ENCODE peak calls at places on chromosome 7, in ten cellular contexts. I is Panc1; J is activated CD4-positive, alpha-beta T cell treated with anti-CD3 and anti-CD28 coated beads for 36 hours; P is Right ventricle myocardium superior; C is left lung; O is activated naive CD8-positive, alpha-beta T cell treated with anti-CD3 and anti-CD28 coated beads, Interleukin-2, amount 10 ng/mL, durations not matched to agents 7 days and 5 days; X is activated CD8-positive, alpha-beta T cell treated with anti-CD3 and anti-CD28 coated beads for 36 hours; M is pancreas; N is naive thymus-derived CD4-positive, alpha-beta T cell; F is activated naive CD4-positive, alpha-beta T cell treated with anti-CD3 and anti-CD28 coated beads, Interleukin-2, amount 50 U/mL, for 72 hours. D is an unnamed sample.

GRCh38 chr7:47813614-47814260 is 134.5 kb downstream of the PKD1L1 start:
- ATAC-seq in P (peak), J (no peak), F (no peak), N (no peak), O (no peak), X (no peak), M (no peak), I (no peak), C (peak), D (no peak)

GRCh38 chr7:120703585-120704240 is 154.2 kb downstream of the TSPAN12 start:
- ATAC-seq in N (no peak), J (no peak), C (no peak), O (no peak), X (no peak), I (no peak), F (no peak), M (no peak), P (peak), D (no peak)

GRCh38 chr7:1521454-1521853 is 9.0 kb upstream of the MAFK start:
- ATAC-seq in P (no peak), C (no peak), N (no peak), I (no peak), M (no peak), J (peak), X (peak), O (no peak), F (peak), D (no peak)

GRCh38 chr7:94382746-94383145 is 11.9 kb upstream of the COL1A2 start:
- ATAC-seq in I (peak), C (no peak), F (no peak), X (no peak), O (no peak), N (no peak), M (no peak), P (no peak), J (no peak), D (no peak)

GRCh38 chr7:140533394-140533872 is 54.1 kb upstream of the MKRN1 start:
- ATAC-seq in O (no peak), J (no peak), M (no peak), N (no peak), I (no peak), P (peak), X (no peak), F (no peak), C (no peak), D (no peak)

GRCh38 chr7:39617010-39617409 is 6.4 kb upstream of the RALA start:
- ATAC-seq in F (no peak), C (no peak), M (no peak), O (no peak), X (no peak), P (no peak), I (no peak), J (no peak), N (no peak), D (no peak)

GRCh38 chr7:149873968-149874643 is at the start of gene ATP6V0E2:
- ATAC-seq in M (no peak), N (no peak), F (peak), P (no peak), C (peak), X (peak), O (peak), J (peak), I (peak), D (peak)

GRCh38 chr7:148883233-148884048 is 650 bp downstream of the EZH2 start:
- ATAC-seq in P (no peak), I (peak), N (peak), X (peak), C (peak), O (peak), F (peak), J (peak), M (peak), D (peak)

GRCh38 chr7:129828078-129828762 is 124.5 kb downstream of the UBE2H start:
- ATAC-seq in P (no peak), I (no peak), J (no peak), O (no peak), N (no peak), C (no peak), F (no peak), X (no peak), M (no peak), D (no peak)

GRCh38 chr7:39414669-39415035 is 151.6 kb upstream of the YAE1 start:
- ATAC-seq in O (no peak), M (peak), X (no peak), C (peak), I (peak), N (no peak), J (no peak), F (no peak), P (no peak), D (no peak)

GRCh38 chr7:4198301-4198700 is 483.8 kb upstream of the FOXK1 start:
- ATAC-seq in M (no peak), N (no peak), C (no peak), P (no peak), O (no peak), J (no peak), X (no peak), F (no peak), I (no peak), D (no peak)

GRCh38 chr7:129072410-129073063 is 17.6 kb upstream of the TNPO3 start:
- ATAC-seq in P (no peak), N (peak), C (peak), O (no peak), J (peak), F (no peak), M (no peak), I (no peak), X (peak), D (no peak)

GRCh38 chr7:124764847-124765400 is 668 bp downstream of the GPR37 start:
- ATAC-seq in N (peak), P (no peak), J (peak), M (peak), O (peak), F (peak), C (peak), X (peak), I (peak), D (peak)

GRCh38 chr7:116786791-116787443 is 75.5 kb upstream of the CAPZA2 start:
- ATAC-seq in C (peak), J (peak), X (peak), O (peak), I (peak), P (peak), F (peak), N (peak), M (peak), D (no peak)

GRCh38 chr7:4255336-4255735 is 426.8 kb upstream of the FOXK1 start:
- ATAC-seq in I (no peak), F (no peak), C (no peak), O (no peak), X (no peak), N (no peak), P (no peak), M (no peak), J (no peak), D (no peak)

GRCh38 chr7:38189256-38189938 is 11.4 kb downstream of the STARD3NL start:
- ATAC-seq in C (no peak), X (no peak), F (no peak), M (no peak), J (no peak), I (no peak), O (no peak), N (no peak), P (no peak), D (no peak)

GRCh38 chr7:14800664-14801063 is 101.9 kb downstream of the DGKB start:
- ATAC-seq in X (no peak), J (no peak), F (no peak), P (no peak), M (no peak), I (no peak), O (no peak), C (no peak), N (no peak), D (no peak)

GRCh38 chr7:28096713-28097112 is 83.9 kb downstream of the JAZF1 start:
- ATAC-seq in C (peak), N (peak), P (peak), I (peak), J (peak), X (peak), M (peak), O (no peak), F (no peak), D (peak)

GRCh38 chr7:130899638-130900401 is 165.8 kb upstream of the KLF14 start:
- ATAC-seq in C (peak), X (no peak), I (no peak), F (no peak), M (peak), J (no peak), P (no peak), N (no peak), O (no peak), D (no peak)

GRCh38 chr7:73602721-73603651 is 21.3 kb downstream of the MLXIPL start:
- ATAC-seq in M (peak), X (no peak), P (no peak), F (no peak), I (peak), C (peak), N (peak), J (no peak), O (no peak), D (no peak)